ENCODE peak calls at places on chromosome 11, in seven cellular contexts. One of them, this sample, is unnamed.

GRCh38 chr11:117857734-117858369 is 18.6 kb downstream of the FXYD6 start:
- DNase-seq in body of pancreas: no peak
- DNase-seq in SK-N-SH: no peak
- DNase-seq in stomach: no peak
- DNase-seq in endodermal cell: peak; percentile 24
- DNase-seq in AG10803: no peak
- DNase-seq in HFF-Myc: no peak
- DNase-seq in this sample: peak; percentile 39

GRCh38 chr11:114077482-114078305 is 18.2 kb downstream of the ZBTB16 start:
- DNase-seq in body of pancreas: no peak
- DNase-seq in SK-N-SH: no peak
- DNase-seq in stomach: no peak
- DNase-seq in endodermal cell: peak; percentile 73
- DNase-seq in AG10803: no peak
- DNase-seq in HFF-Myc: no peak
- DNase-seq in this sample: no peak

GRCh38 chr11:86192858-86193257 is 51.7 kb upstream of the EED start:
- DNase-seq in body of pancreas: no peak
- DNase-seq in SK-N-SH: no peak
- DNase-seq in stomach: no peak
- DNase-seq in endodermal cell: no peak
- DNase-seq in AG10803: no peak
- DNase-seq in HFF-Myc: no peak
- DNase-seq in this sample: no peak

GRCh38 chr11:69333906-69334305 is 40.0 kb downstream of the MYEOV start:
- DNase-seq in body of pancreas: no peak
- DNase-seq in SK-N-SH: no peak
- DNase-seq in stomach: peak; percentile 9
- DNase-seq in endodermal cell: peak; percentile 4
- DNase-seq in AG10803: no peak
- DNase-seq in HFF-Myc: no peak
- DNase-seq in this sample: peak; percentile 39

GRCh38 chr11:6455070-6455469 is 14.3 kb upstream of the HPX start:
- DNase-seq in body of pancreas: no peak
- DNase-seq in SK-N-SH: no peak
- DNase-seq in stomach: no peak
- DNase-seq in endodermal cell: no peak
- DNase-seq in AG10803: no peak
- DNase-seq in HFF-Myc: no peak
- DNase-seq in this sample: no peak

GRCh38 chr11:16606784-16607674 is 131.4 kb upstream of the C11orf58 start:
- DNase-seq in body of pancreas: peak; percentile 52
- DNase-seq in SK-N-SH: peak; percentile 77
- DNase-seq in stomach: peak; percentile 28
- DNase-seq in endodermal cell: peak; percentile 81
- DNase-seq in AG10803: no peak
- DNase-seq in HFF-Myc: no peak
- DNase-seq in this sample: peak; percentile 74

GRCh38 chr11:65489706-65490310 is 9.0 kb upstream of the MALAT1 start:
- DNase-seq in body of pancreas: peak; percentile 29
- DNase-seq in SK-N-SH: no peak
- DNase-seq in stomach: peak; percentile 48
- DNase-seq in endodermal cell: peak; percentile 71
- DNase-seq in AG10803: peak; percentile 65
- DNase-seq in HFF-Myc: no peak
- DNase-seq in this sample: no peak

GRCh38 chr11:5809122-5809519 is 397 bp downstream of the OR52N2 start:
- DNase-seq in body of pancreas: no peak
- DNase-seq in SK-N-SH: no peak
- DNase-seq in stomach: no peak
- DNase-seq in endodermal cell: no peak
- DNase-seq in AG10803: no peak
- DNase-seq in HFF-Myc: no peak
- DNase-seq in this sample: no peak

GRCh38 chr11:97290444-97291041 is 900.7 kb downstream of the JRKL start:
- DNase-seq in body of pancreas: no peak
- DNase-seq in SK-N-SH: no peak
- DNase-seq in stomach: no peak
- DNase-seq in endodermal cell: no peak
- DNase-seq in AG10803: no peak
- DNase-seq in HFF-Myc: no peak
- DNase-seq in this sample: no peak

GRCh38 chr11:34493468-34493867 is 20.1 kb downstream of the ELF5 start:
- DNase-seq in body of pancreas: no peak
- DNase-seq in SK-N-SH: no peak
- DNase-seq in stomach: no peak
- DNase-seq in endodermal cell: no peak
- DNase-seq in AG10803: no peak
- DNase-seq in HFF-Myc: no peak
- DNase-seq in this sample: no peak

GRCh38 chr11:122754553-122755322 is 83.6 kb upstream of the CRTAM start:
- DNase-seq in body of pancreas: no peak
- DNase-seq in SK-N-SH: no peak
- DNase-seq in stomach: no peak
- DNase-seq in endodermal cell: peak; percentile 78
- DNase-seq in AG10803: no peak
- DNase-seq in HFF-Myc: no peak
- DNase-seq in this sample: no peak

GRCh38 chr11:24134879-24135588 is 361.8 kb upstream of the LUZP2 start:
- DNase-seq in body of pancreas: no peak
- DNase-seq in SK-N-SH: no peak
- DNase-seq in stomach: no peak
- DNase-seq in endodermal cell: no peak
- DNase-seq in AG10803: no peak
- DNase-seq in HFF-Myc: no peak
- DNase-seq in this sample: no peak

GRCh38 chr11:112280268-112281126 is 19.8 kb upstream of the PLET1 start:
- DNase-seq in body of pancreas: peak; percentile 75
- DNase-seq in SK-N-SH: peak; percentile 85
- DNase-seq in stomach: peak; percentile 65
- DNase-seq in endodermal cell: peak; percentile 85
- DNase-seq in AG10803: peak; percentile 80
- DNase-seq in HFF-Myc: peak; percentile 58
- DNase-seq in this sample: no peak

GRCh38 chr11:92314499-92314898 is 89.9 kb downstream of the FAT3 start:
- DNase-seq in body of pancreas: no peak
- DNase-seq in SK-N-SH: no peak
- DNase-seq in stomach: no peak
- DNase-seq in endodermal cell: no peak
- DNase-seq in AG10803: peak; percentile 65
- DNase-seq in HFF-Myc: no peak
- DNase-seq in this sample: no peak

GRCh38 chr11:114157476-114158050 is 98.1 kb downstream of the ZBTB16 start:
- DNase-seq in body of pancreas: no peak
- DNase-seq in SK-N-SH: no peak
- DNase-seq in stomach: no peak
- DNase-seq in endodermal cell: no peak
- DNase-seq in AG10803: no peak
- DNase-seq in HFF-Myc: no peak
- DNase-seq in this sample: no peak

GRCh38 chr11:5624489-5625278 is at the start of gene TRIM34:
- DNase-seq in body of pancreas: peak; percentile 59
- DNase-seq in SK-N-SH: no peak
- DNase-seq in stomach: peak; percentile 56
- DNase-seq in endodermal cell: peak; percentile 80
- DNase-seq in AG10803: peak; percentile 62
- DNase-seq in HFF-Myc: peak; percentile 2
- DNase-seq in this sample: no peak

GRCh38 chr11:27423125-27423524 is 49.5 kb downstream of the LGR4 start:
- DNase-seq in body of pancreas: peak; percentile 43
- DNase-seq in SK-N-SH: no peak
- DNase-seq in stomach: peak; percentile 31
- DNase-seq in endodermal cell: no peak
- DNase-seq in AG10803: peak; percentile 82
- DNase-seq in HFF-Myc: no peak
- DNase-seq in this sample: no peak

GRCh38 chr11:131279685-131280084 is 90.7 kb upstream of the NTM start:
- DNase-seq in body of pancreas: no peak
- DNase-seq in SK-N-SH: no peak
- DNase-seq in stomach: no peak
- DNase-seq in endodermal cell: no peak
- DNase-seq in AG10803: no peak
- DNase-seq in HFF-Myc: no peak
- DNase-seq in this sample: no peak

GRCh38 chr11:131278472-131278871 is 91.9 kb upstream of the NTM start:
- DNase-seq in body of pancreas: no peak
- DNase-seq in SK-N-SH: no peak
- DNase-seq in stomach: no peak
- DNase-seq in endodermal cell: no peak
- DNase-seq in AG10803: no peak
- DNase-seq in HFF-Myc: no peak
- DNase-seq in this sample: no peak

GRCh38 chr11:131275580-131275979 is 94.8 kb upstream of the NTM start:
- DNase-seq in body of pancreas: no peak
- DNase-seq in SK-N-SH: no peak
- DNase-seq in stomach: no peak
- DNase-seq in endodermal cell: no peak
- DNase-seq in AG10803: no peak
- DNase-seq in HFF-Myc: no peak
- DNase-seq in this sample: no peak

GRCh38 chr11:131284041-131284440 is 86.4 kb upstream of the NTM start:
- DNase-seq in body of pancreas: no peak
- DNase-seq in SK-N-SH: no peak
- DNase-seq in stomach: no peak
- DNase-seq in endodermal cell: no peak
- DNase-seq in AG10803: no peak
- DNase-seq in HFF-Myc: no peak
- DNase-seq in this sample: no peak

GRCh38 chr11:131281316-131281715 is 89.1 kb upstream of the NTM start:
- DNase-seq in body of pancreas: no peak
- DNase-seq in SK-N-SH: no peak
- DNase-seq in stomach: no peak
- DNase-seq in endodermal cell: no peak
- DNase-seq in AG10803: no peak
- DNase-seq in HFF-Myc: no peak
- DNase-seq in this sample: no peak
- TF ChIP-seq CTCF in body of pancreas: no peak
- TF ChIP-seq CTCF in SK-N-SH: no peak
- TF ChIP-seq CTCF in stomach: no peak
- TF ChIP-seq CTCF in endodermal cell: no peak
- TF ChIP-seq CTCF in AG10803: no peak
- TF ChIP-seq CTCF in HFF-Myc: no peak
- TF ChIP-seq CTCF in this sample: no peak

DNA sequence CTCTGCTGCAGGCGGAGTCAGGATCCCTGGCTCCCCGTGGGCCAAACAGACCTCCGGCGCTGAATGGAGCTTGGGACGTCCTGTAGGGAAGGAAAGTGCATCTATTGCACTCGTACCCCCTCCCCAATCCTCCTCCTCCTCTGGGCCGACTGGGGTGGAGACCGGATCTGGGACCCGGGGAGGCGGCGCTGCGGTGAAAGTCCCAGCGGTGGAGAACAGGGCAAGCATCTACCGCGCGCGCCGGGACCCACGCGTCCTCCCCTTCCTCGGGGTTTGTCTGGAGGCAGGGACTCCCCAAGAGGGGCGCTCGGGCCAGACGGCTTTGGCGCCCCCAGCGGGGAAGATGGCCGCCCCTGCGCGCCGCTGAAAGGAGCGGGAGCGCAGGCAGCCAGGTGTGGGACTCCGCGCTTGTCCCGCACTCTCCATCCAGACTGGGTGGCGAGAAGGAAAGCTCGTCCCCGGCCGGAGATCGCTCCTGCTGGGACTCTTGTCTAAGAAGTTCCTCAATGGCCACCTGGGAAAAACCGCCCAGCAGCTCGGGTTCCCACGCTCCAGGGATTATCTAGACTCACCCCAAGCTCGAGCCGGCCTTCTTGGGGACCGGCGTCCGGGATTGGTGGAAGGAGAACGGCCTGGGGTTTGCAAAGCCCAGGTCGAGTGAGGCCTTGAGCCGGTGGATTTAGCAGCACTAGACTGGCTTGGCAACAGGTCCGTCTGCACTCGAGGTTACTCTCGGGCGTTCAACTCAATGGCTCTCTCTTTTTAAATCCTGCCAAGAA is 718 bp downstream of the FADS2 start:
- DNase-seq in body of pancreas: peak; percentile 56
- DNase-seq in SK-N-SH: peak; percentile 82
- DNase-seq in stomach: no peak
- DNase-seq in endodermal cell: peak; percentile 82
- DNase-seq in AG10803: peak; percentile 24
- DNase-seq in HFF-Myc: no peak
- DNase-seq in this sample: no peak
- TF ChIP-seq CTCF in body of pancreas: no peak
- TF ChIP-seq CTCF in SK-N-SH: peak; percentile 60
- TF ChIP-seq CTCF in stomach: peak; percentile 2
- TF ChIP-seq CTCF in endodermal cell: peak; percentile 73
- TF ChIP-seq CTCF in AG10803: peak; percentile 37
- TF ChIP-seq CTCF in HFF-Myc: peak; percentile 62
- TF ChIP-seq CTCF in this sample: peak; percentile 67

GRCh38 chr11:1640076-1640946 is 10.7 kb downstream of the KRTAP5-5 start:
- DNase-seq in body of pancreas: peak; percentile 47
- DNase-seq in SK-N-SH: peak; percentile 86
- DNase-seq in stomach: peak; percentile 43
- DNase-seq in endodermal cell: peak; percentile 90
- DNase-seq in AG10803: no peak
- DNase-seq in HFF-Myc: no peak
- DNase-seq in this sample: no peak
- TF ChIP-seq CTCF in body of pancreas: peak; percentile 74
- TF ChIP-seq CTCF in SK-N-SH: peak; percentile 82
- TF ChIP-seq CTCF in stomach: peak; percentile 71
- TF ChIP-seq CTCF in endodermal cell: peak; percentile 98
- TF ChIP-seq CTCF in AG10803: peak; percentile 63
- TF ChIP-seq CTCF in HFF-Myc: peak; percentile 95
- TF ChIP-seq CTCF in this sample: peak; percentile 91

GRCh38 chr11:134288486-134288885 is 12.3 kb downstream of the GLB1L3 start:
- DNase-seq in body of pancreas: no peak
- DNase-seq in SK-N-SH: no peak
- DNase-seq in stomach: no peak
- DNase-seq in endodermal cell: no peak
- DNase-seq in AG10803: no peak
- DNase-seq in HFF-Myc: no peak
- DNase-seq in this sample: no peak
- TF ChIP-seq CTCF in body of pancreas: no peak
- TF ChIP-seq CTCF in SK-N-SH: no peak
- TF ChIP-seq CTCF in stomach: no peak
- TF ChIP-seq CTCF in endodermal cell: no peak
- TF ChIP-seq CTCF in AG10803: no peak
- TF ChIP-seq CTCF in HFF-Myc: no peak
- TF ChIP-seq CTCF in this sample: no peak

DNA sequence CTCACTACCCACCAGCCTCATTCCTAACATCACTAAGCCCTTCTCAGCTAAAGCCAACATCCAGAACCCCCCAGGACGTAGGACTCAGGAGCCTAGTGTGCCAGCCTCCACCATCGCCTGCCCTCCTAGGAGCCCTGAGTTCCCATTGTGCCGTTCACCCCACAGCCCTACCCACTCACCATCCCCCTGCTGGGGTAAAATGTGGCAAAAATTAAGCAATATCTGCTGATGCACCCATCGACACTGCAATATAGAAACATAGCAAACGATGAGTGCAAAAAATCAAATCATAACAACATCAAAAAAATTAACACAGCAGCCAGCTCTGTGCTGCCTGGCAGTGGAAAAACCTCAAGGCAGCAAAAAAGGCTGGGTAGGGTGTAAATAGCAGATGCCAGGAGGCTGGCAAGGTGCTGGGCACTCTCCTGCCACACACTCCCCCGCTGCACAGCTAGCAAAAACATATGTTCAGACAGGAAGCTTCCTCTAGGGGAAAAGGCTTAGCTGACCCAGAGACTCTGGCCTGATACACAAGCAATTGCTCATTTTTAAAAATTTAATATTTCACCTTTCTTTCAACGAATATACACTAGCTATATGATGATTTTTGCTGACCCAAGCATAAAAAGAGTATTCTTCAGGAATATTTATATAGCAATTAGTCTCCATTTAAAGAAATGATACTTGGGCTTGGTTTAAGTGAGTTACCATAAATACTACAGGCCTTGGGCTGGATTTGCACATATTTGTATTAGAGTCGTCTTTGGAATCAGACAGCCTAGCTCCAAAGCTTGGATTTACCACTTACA is 33.8 kb downstream of the PRDM10 start:
- DNase-seq in body of pancreas: no peak
- DNase-seq in SK-N-SH: peak; percentile 65
- DNase-seq in stomach: no peak
- DNase-seq in endodermal cell: no peak
- DNase-seq in AG10803: no peak
- DNase-seq in HFF-Myc: no peak
- DNase-seq in this sample: no peak
- TF ChIP-seq CTCF in body of pancreas: no peak
- TF ChIP-seq CTCF in SK-N-SH: no peak
- TF ChIP-seq CTCF in stomach: no peak
- TF ChIP-seq CTCF in endodermal cell: no peak
- TF ChIP-seq CTCF in AG10803: no peak
- TF ChIP-seq CTCF in HFF-Myc: no peak
- TF ChIP-seq CTCF in this sample: no peak